ENCODE peak calls at places on chromosomes 3 and 15, in four cellular contexts. One of them, this sample, is unnamed.

GRCh38 chr15:66293419-66294156 is at the start of gene DIS3L:
- DNase-seq in mesendoderm: peak; percentile 74
- DNase-seq in IMR-90: peak; percentile 20
- DNase-seq in H1: peak; percentile 80
- DNase-seq in this sample: peak; percentile 67

GRCh38 chr3:37218206-37218605 is 43.8 kb upstream of the LRRFIP2 start:
- DNase-seq in mesendoderm: no peak
- DNase-seq in IMR-90: no peak
- DNase-seq in H1: no peak
- DNase-seq in this sample: no peak

GRCh38 chr15:39587910-39588530 is 7.1 kb downstream of the THBS1 start:
- DNase-seq in mesendoderm: no peak
- DNase-seq in IMR-90: peak; percentile 47
- DNase-seq in H1: no peak
- DNase-seq in this sample: no peak

GRCh38 chr3:7744850-7745249 is 756.8 kb upstream of the LMCD1 start:
- DNase-seq in mesendoderm: no peak
- DNase-seq in IMR-90: no peak
- DNase-seq in H1: no peak
- DNase-seq in this sample: no peak

GRCh38 chr3:132870596-132870995 is 148.4 kb upstream of the NPHP3 start:
- DNase-seq in mesendoderm: no peak
- DNase-seq in IMR-90: no peak
- DNase-seq in H1: no peak
- DNase-seq in this sample: no peak

GRCh38 chr15:68114840-68115239 is 60.7 kb downstream of the PIAS1 start:
- DNase-seq in mesendoderm: no peak
- DNase-seq in IMR-90: no peak
- DNase-seq in H1: no peak
- DNase-seq in this sample: no peak

GRCh38 chr15:47570451-47570850 is 146.9 kb upstream of the SEMA6D start:
- DNase-seq in mesendoderm: no peak
- DNase-seq in IMR-90: no peak
- DNase-seq in H1: no peak
- DNase-seq in this sample: no peak

GRCh38 chr3:183513046-183513706 is 42.3 kb downstream of the KLHL6 start:
- DNase-seq in mesendoderm: no peak
- DNase-seq in IMR-90: no peak
- DNase-seq in H1: no peak
- DNase-seq in this sample: no peak

GRCh38 chr3:98980915-98981596 is 79.6 kb upstream of the DCBLD2 start:
- DNase-seq in mesendoderm: peak; percentile 63
- DNase-seq in IMR-90: peak; percentile 91
- DNase-seq in H1: no peak
- DNase-seq in this sample: no peak

GRCh38 chr3:182172534-182172933 is 460.8 kb downstream of the SOX2 start:
- DNase-seq in mesendoderm: peak; percentile 61
- DNase-seq in IMR-90: no peak
- DNase-seq in H1: no peak
- DNase-seq in this sample: no peak

GRCh38 chr3:52225452-52226228 is at the start of gene TLR9:
- DNase-seq in mesendoderm: no peak
- DNase-seq in IMR-90: no peak
- DNase-seq in H1: peak; percentile 45
- DNase-seq in this sample: peak; percentile 28

GRCh38 chr15:48962662-48963523 is 826 bp downstream of the SHC4 start:
- DNase-seq in mesendoderm: peak; percentile 49
- DNase-seq in IMR-90: peak; percentile 61
- DNase-seq in H1: peak; percentile 73
- DNase-seq in this sample: peak; percentile 59

GRCh38 chr15:31263751-31264533 is 62.7 kb upstream of the KLF13 start:
- DNase-seq in mesendoderm: no peak
- DNase-seq in IMR-90: no peak
- DNase-seq in H1: peak; percentile 41
- DNase-seq in this sample: peak; percentile 24

GRCh38 chr3:9290556-9290955 is 41.1 kb upstream of the SRGAP3 start:
- DNase-seq in mesendoderm: no peak
- DNase-seq in IMR-90: no peak
- DNase-seq in H1: no peak
- DNase-seq in this sample: no peak

GRCh38 chr3:66037330-66037985 is 1.3 kb downstream of the MAGI1 start:
- DNase-seq in mesendoderm: peak; percentile 93
- DNase-seq in IMR-90: peak; percentile 64
- DNase-seq in H1: peak; percentile 66
- DNase-seq in this sample: peak; percentile 76

GRCh38 chr3:113143353-113143752 is 68.0 kb upstream of the BOC start:
- DNase-seq in mesendoderm: no peak
- DNase-seq in IMR-90: no peak
- DNase-seq in H1: no peak
- DNase-seq in this sample: no peak

GRCh38 chr3:33768578-33768977 is 29.9 kb upstream of the PDCD6IP start:
- DNase-seq in mesendoderm: peak; percentile 10
- DNase-seq in IMR-90: no peak
- DNase-seq in H1: no peak
- DNase-seq in this sample: no peak

GRCh38 chr3:196177967-196178366 is 33.2 kb downstream of the ZDHHC19 start:
- DNase-seq in mesendoderm: no peak
- DNase-seq in IMR-90: no peak
- DNase-seq in H1: no peak
- DNase-seq in this sample: no peak

GRCh38 chr3:43072361-43072760 is 33.5 kb downstream of the POMGNT2 start:
- DNase-seq in mesendoderm: no peak
- DNase-seq in IMR-90: no peak
- DNase-seq in H1: peak; percentile 28
- DNase-seq in this sample: no peak

GRCh38 chr15:92034227-92034626 is 180.7 kb downstream of the SLCO3A1 start:
- DNase-seq in mesendoderm: no peak
- DNase-seq in IMR-90: no peak
- DNase-seq in H1: no peak
- DNase-seq in this sample: no peak

GRCh38 chr15:92029767-92030166 is 176.3 kb downstream of the SLCO3A1 start:
- DNase-seq in mesendoderm: no peak
- DNase-seq in IMR-90: no peak
- DNase-seq in H1: no peak
- DNase-seq in this sample: no peak

GRCh38 chr15:92035961-92036360 is 182.5 kb downstream of the SLCO3A1 start:
- DNase-seq in mesendoderm: no peak
- DNase-seq in IMR-90: no peak
- DNase-seq in H1: no peak
- DNase-seq in this sample: no peak

GRCh38 chr15:92033723-92034122 is 180.2 kb downstream of the SLCO3A1 start:
- DNase-seq in mesendoderm: no peak
- DNase-seq in IMR-90: no peak
- DNase-seq in H1: no peak
- DNase-seq in this sample: no peak

DNA sequence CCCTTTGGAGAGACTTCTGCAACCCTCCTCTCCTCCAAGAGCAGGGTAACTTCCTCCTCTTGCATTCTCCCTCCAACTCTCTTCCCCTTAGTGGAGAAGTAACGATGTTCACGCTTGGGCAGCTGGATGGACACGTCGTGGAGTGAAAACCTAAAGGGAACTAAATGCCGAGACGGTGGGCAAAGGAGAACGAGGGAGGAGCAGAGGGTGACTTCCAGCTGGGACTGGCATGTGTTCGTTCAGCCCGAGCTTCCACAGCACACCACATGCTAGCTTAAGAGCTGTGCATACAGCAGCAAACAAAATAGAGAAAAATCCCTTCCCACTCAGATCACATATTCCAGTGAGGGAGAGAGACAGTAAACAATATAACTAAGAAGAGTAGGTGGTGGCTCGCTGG is 179.8 kb downstream of the SLCO3A1 start:
- DNase-seq in mesendoderm: no peak
- DNase-seq in IMR-90: no peak
- DNase-seq in H1: no peak
- DNase-seq in this sample: no peak
- H3K56ac ChIP-seq in mesendoderm: no peak overlapping the region
- H3K56ac ChIP-seq in IMR-90: no peak overlapping the region
- H3K56ac ChIP-seq in H1: no peak overlapping the region
- H3K56ac ChIP-seq in this sample: no peak overlapping the region

DNA sequence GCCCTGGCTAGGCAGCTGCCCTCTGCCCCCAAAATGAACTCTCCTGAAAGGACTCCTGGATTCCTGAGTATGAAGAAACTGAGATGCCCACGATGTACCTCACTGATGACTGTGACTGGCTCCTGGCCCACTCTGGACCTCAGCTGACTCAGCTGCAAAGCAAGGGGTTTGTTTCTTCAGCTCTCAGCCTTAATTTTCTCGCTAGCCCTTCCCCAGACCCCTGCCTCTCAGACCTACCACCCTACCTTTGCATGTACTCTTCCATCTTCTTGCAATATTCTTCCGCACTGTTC is 5.2 kb upstream of the GNAI2 start:
- DNase-seq in mesendoderm: no peak
- DNase-seq in IMR-90: peak; percentile 63
- DNase-seq in H1: no peak
- DNase-seq in this sample: no peak
- H3K23ac ChIP-seq in mesendoderm: no peak overlapping the region
- H3K23ac ChIP-seq in IMR-90: no peak overlapping the region
- H3K23ac ChIP-seq in H1: no peak overlapping the region
- H3K23ac ChIP-seq in this sample: no peak overlapping the region

GRCh38 chr15:90487186-90487585 is 42.5 kb upstream of the CRTC3 start:
- DNase-seq in mesendoderm: no peak
- DNase-seq in IMR-90: no peak
- DNase-seq in H1: no peak
- DNase-seq in this sample: no peak

GRCh38 chr15:90481023-90481422 is 48.7 kb upstream of the CRTC3 start:
- DNase-seq in mesendoderm: no peak
- DNase-seq in IMR-90: no peak
- DNase-seq in H1: no peak
- DNase-seq in this sample: no peak

GRCh38 chr15:90483012-90483307 is 46.8 kb upstream of the CRTC3 start:
- DNase-seq in mesendoderm: no peak
- DNase-seq in IMR-90: no peak
- DNase-seq in H1: no peak
- DNase-seq in this sample: no peak

GRCh38 chr15:90482124-90483011 is 47.4 kb upstream of the CRTC3 start:
- DNase-seq in mesendoderm: peak; percentile 59
- DNase-seq in IMR-90: peak; percentile 66
- DNase-seq in H1: peak; percentile 55
- DNase-seq in this sample: peak; percentile 41

DNA sequence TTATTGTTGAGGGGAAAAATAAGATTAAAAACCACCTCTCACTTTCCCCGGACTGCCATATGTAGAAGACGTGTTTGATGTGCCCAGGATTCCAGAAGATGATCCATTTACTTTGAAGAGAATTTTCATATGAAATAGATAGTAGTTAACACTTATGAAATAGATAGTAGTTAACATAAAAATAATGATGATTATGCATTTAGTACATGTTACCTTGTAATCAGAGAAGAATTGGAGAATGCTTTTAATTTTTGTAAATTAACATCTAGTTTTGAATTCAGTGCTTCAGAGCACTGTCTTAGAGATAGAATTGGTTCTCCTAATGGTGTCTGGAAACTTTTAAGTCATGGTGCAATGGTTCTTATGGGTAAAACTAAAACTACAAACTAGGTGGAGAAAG is 46.1 kb upstream of the CRTC3 start:
- DNase-seq in mesendoderm: no peak
- DNase-seq in IMR-90: no peak
- DNase-seq in H1: no peak
- DNase-seq in this sample: no peak
- H3K56ac ChIP-seq in mesendoderm: no peak overlapping the region
- H3K56ac ChIP-seq in IMR-90: no peak overlapping the region
- H3K56ac ChIP-seq in H1: no peak overlapping the region
- H3K56ac ChIP-seq in this sample: no peak overlapping the region

GRCh38 chr15:37581866-37582532 is 352.4 kb upstream of the TMCO5A start:
- DNase-seq in mesendoderm: no peak
- DNase-seq in IMR-90: no peak
- DNase-seq in H1: no peak
- DNase-seq in this sample: peak; percentile 71
- H3K23ac ChIP-seq in mesendoderm: no peak overlapping the region
- H3K23ac ChIP-seq in IMR-90: no peak overlapping the region
- H3K23ac ChIP-seq in H1: no peak overlapping the region
- H3K23ac ChIP-seq in this sample: no peak overlapping the region

GRCh38 chr15:81276967-81277366 is 47.0 kb downstream of the STARD5 start:
- DNase-seq in mesendoderm: no peak
- DNase-seq in IMR-90: no peak
- DNase-seq in H1: no peak
- DNase-seq in this sample: no peak
- H3K56ac ChIP-seq in mesendoderm: no peak overlapping the region
- H3K56ac ChIP-seq in IMR-90: no peak overlapping the region
- H3K56ac ChIP-seq in H1: no peak overlapping the region
- H3K56ac ChIP-seq in this sample: no peak overlapping the region

GRCh38 chr3:194624956-194625355 is 8.3 kb downstream of the TMEM44 start:
- DNase-seq in mesendoderm: no peak
- DNase-seq in IMR-90: no peak
- DNase-seq in H1: no peak
- DNase-seq in this sample: no peak
- H3K23ac ChIP-seq in mesendoderm: no peak overlapping the region
- H3K23ac ChIP-seq in IMR-90: no peak overlapping the region
- H3K23ac ChIP-seq in H1: no peak overlapping the region
- H3K23ac ChIP-seq in this sample: no peak overlapping the region

DNA sequence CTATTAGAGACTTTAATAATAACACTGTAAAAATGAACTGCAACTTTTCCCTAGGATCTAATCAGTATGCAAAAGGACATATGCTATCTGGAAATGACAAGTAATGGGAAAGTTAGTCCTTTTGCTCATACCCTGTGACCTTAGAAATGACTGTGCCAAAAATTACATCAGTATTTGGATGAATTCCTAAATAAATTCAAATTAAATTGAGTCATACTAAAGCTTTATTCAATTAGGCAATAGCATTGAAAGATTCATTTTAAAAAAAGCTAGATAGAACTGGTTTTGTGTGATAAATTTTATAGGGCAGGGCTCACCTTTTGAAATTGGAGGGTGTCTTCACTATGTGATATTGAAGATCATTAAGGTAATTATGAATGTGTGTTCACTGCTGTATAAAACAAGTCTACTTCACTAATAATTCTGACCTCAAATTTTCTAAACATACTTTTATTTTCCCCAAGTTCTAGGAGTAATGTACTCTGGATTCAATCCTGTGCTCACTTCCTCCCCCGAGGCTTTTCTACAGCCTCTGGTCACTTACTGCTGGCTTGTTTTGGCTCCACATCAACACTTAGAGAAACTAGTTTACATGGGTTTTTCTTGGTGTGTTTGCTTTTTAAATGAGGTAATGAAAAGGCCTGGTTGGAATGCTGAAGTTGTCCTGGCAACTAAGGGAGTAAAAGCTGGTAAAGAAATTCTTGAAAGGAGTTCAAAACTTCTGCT is 44.4 kb upstream of the SPTSSB start:
- DNase-seq in mesendoderm: peak; percentile 58
- DNase-seq in IMR-90: peak; percentile 85
- DNase-seq in H1: no peak
- DNase-seq in this sample: no peak
- H3K56ac ChIP-seq in mesendoderm: no peak overlapping the region
- H3K56ac ChIP-seq in IMR-90: no peak overlapping the region
- H3K56ac ChIP-seq in H1: no peak overlapping the region
- H3K56ac ChIP-seq in this sample: no peak overlapping the region

This sample was measured in H9.